ENCODE peak calls at places on chromosome 12, in seven cellular contexts. B is stimulated activated CD4-positive, alpha-beta T cell treated with anti-CD3 and anti-CD28 coated beads, Interleukin-4, amount 100 ng/mL, for 48 hours; W is AG04450; C is astrocyte of the cerebellum; H is neural crest cell; S is activated CD4-positive, alpha-beta T cell treated with anti-CD3 and anti-CD28 coated beads for 1 hour; O is cardiac septum. T is an unnamed sample.

GRCh38 chr12:50174971-50175715 is 8.0 kb upstream of the CERS5 start:
- DNase-seq in O (no peak), B (no peak), C (peak), W (peak), S (no peak), H (peak), T (peak)

GRCh38 chr12:81378601-81379000 is 300.7 kb downstream of the ACSS3 start:
- DNase-seq in O (no peak), S (no peak), C (no peak), H (no peak), B (no peak), W (no peak), T (no peak)

GRCh38 chr12:22709292-22709691 is 84.3 kb downstream of the ETNK1 start:
- DNase-seq in B (no peak), O (no peak), C (peak), W (no peak), H (no peak), S (no peak), T (no peak)

GRCh38 chr12:26293612-26294011 is 98.2 kb downstream of the SSPN start:
- DNase-seq in H (no peak), S (no peak), C (no peak), B (no peak), O (no peak), W (no peak), T (no peak)

GRCh38 chr12:156945-157344 is 57.0 kb downstream of the SLC6A12 start:
- DNase-seq in S (no peak), O (no peak), W (no peak), B (no peak), H (no peak), C (no peak), T (no peak)

GRCh38 chr12:2531371-2531770 is 263.4 kb upstream of the FKBP4 start:
- DNase-seq in C (no peak), H (no peak), S (no peak), O (no peak), W (no peak), B (no peak), T (no peak)

GRCh38 chr12:54882074-54882473 is 27.8 kb downstream of the MUCL1 start:
- DNase-seq in S (no peak), O (no peak), H (no peak), C (no peak), B (no peak), W (no peak), T (no peak)

GRCh38 chr12:54060975-54061778 is 7.5 kb downstream of the HOXC4 start:
- DNase-seq in B (no peak), O (no peak), H (no peak), W (no peak), C (no peak), S (no peak), T (no peak)

GRCh38 chr12:94650143-94651056 is at the start of gene TMCC3:
- DNase-seq in H (peak), C (no peak), O (peak), S (no peak), W (no peak), B (no peak), T (no peak)

GRCh38 chr12:6954754-6955461 is 3.8 kb downstream of the PTPN6 start:
- DNase-seq in B (no peak), H (no peak), S (no peak), W (no peak), O (peak), C (no peak), T (no peak)

GRCh38 chr12:11182529-11182928 is 4.2 kb downstream of the TAS2R42 start:
- DNase-seq in H (no peak), W (no peak), S (no peak), O (no peak), C (no peak), B (no peak), T (no peak)

GRCh38 chr12:128920468-128920867 is 67.2 kb downstream of the GLT1D1 start:
- DNase-seq in B (no peak), W (no peak), O (no peak), S (no peak), C (no peak), H (no peak), T (no peak)

GRCh38 chr12:122227341-122227740 is 1.5 kb upstream of the DIABLO start:
- DNase-seq in O (no peak), H (no peak), W (no peak), B (no peak), C (no peak), S (no peak), T (no peak)

GRCh38 chr12:21169878-21170472 is 39.0 kb downstream of the SLCO1B1 start:
- DNase-seq in W (no peak), C (peak), O (no peak), S (no peak), B (peak), H (peak), T (peak)

GRCh38 chr12:79415754-79416435 is 274.9 kb downstream of the PAWR start:
- DNase-seq in B (no peak), H (no peak), W (peak), S (no peak), C (no peak), O (no peak), T (no peak)

GRCh38 chr12:115571446-115571845 is 706.0 kb downstream of the MED13L start:
- DNase-seq in B (no peak), H (no peak), S (no peak), C (no peak), O (no peak), W (no peak), T (no peak)

GRCh38 chr12:8996682-8997405 is 7.5 kb downstream of the KLRG1 start:
- DNase-seq in B (no peak), W (no peak), S (no peak), H (no peak), C (peak), O (no peak), T (no peak)

GRCh38 chr12:19561411-19561961 is 122.2 kb downstream of the AEBP2 start:
- DNase-seq in B (no peak), O (no peak), H (no peak), S (no peak), C (no peak), W (no peak), T (no peak)

GRCh38 chr12:99386907-99387306 is 260.6 kb upstream of the GARIN6 start:
- DNase-seq in C (peak), B (no peak), O (no peak), S (no peak), H (no peak), W (peak), T (no peak)

GRCh38 chr12:6925543-6926279 is 2.0 kb upstream of the ATN1 start:
- DNase-seq in H (no peak), W (peak), C (no peak), O (peak), B (no peak), S (no peak), T (no peak)

GRCh38 chr12:104057771-104058197 is 6.5 kb upstream of the HCFC2 start:
- DNase-seq in S (no peak), B (no peak), W (no peak), H (no peak), O (no peak), C (no peak), T (no peak)

GRCh38 chr12:107377596-107378385 is 284.4 kb upstream of the CRY1 start:
- DNase-seq in B (no peak), C (no peak), H (no peak), W (no peak), O (no peak), S (no peak), T (no peak)

GRCh38 chr12:57549909-57550627 is at the start of gene KIF5A:
- DNase-seq in O (no peak), S (peak), H (peak), B (peak), C (no peak), W (no peak), T (no peak)

GRCh38 chr12:121996050-121996944 is 25.4 kb upstream of the BCL7A start:
- DNase-seq in B (no peak), W (no peak), S (no peak), C (no peak), H (no peak), O (no peak), T (no peak)

GRCh38 chr12:50211392-50212070 is 44.4 kb upstream of the CERS5 start:
- DNase-seq in W (no peak), H (no peak), S (no peak), O (no peak), C (no peak), B (no peak), T (no peak)

T was measured in CMK.